ENCODE peak calls at places on chromosomes 3 and 15, in five cellular contexts. D is AG09309, I is cardiac fibroblast, Y is LoVo, P is putamen. R is an unnamed sample.

GRCh38 chr3:194687638-194688206 is 2.0 kb downstream of the FAM43A start:
- DNase-seq in D (no peak), Y (no peak), P (no peak), I (peak; percentile 68), R (peak; percentile 87)

GRCh38 chr3:115156255-115156654 is 9.2 kb upstream of the ZBTB20 start:
- DNase-seq in D (no peak), Y (no peak), I (no peak), P (no peak), R (no peak)

GRCh38 chr3:123476967-123477750 is 28.3 kb upstream of the ADCY5 start:
- DNase-seq in D (no peak), Y (no peak), P (peak; percentile 80), I (no peak), R (no peak)

GRCh38 chr3:55307622-55308021 is 179.5 kb downstream of the WNT5A start:
- DNase-seq in P (no peak), I (peak; percentile 29), D (no peak), Y (no peak), R (no peak)

GRCh38 chr15:77076325-77076915 is 5.5 kb upstream of the TSPAN3 start:
- DNase-seq in I (no peak), Y (no peak), D (no peak), P (peak; percentile 59), R (no peak)

GRCh38 chr3:127428344-127429001 is 140.6 kb upstream of the PRR20G start:
- DNase-seq in Y (no peak), D (no peak), P (no peak), I (no peak), R (no peak)

GRCh38 chr15:57554063-57554820 is 37.5 kb upstream of the MYZAP start:
- DNase-seq in D (no peak), I (no peak), Y (no peak), P (no peak), R (no peak)

GRCh38 chr15:61831505-61831921 is 228.7 kb downstream of the VPS13C start:
- DNase-seq in D (no peak), P (no peak), I (no peak), Y (no peak), R (no peak)

R was measured in GM13977.